ENCODE peak calls at places on chromosomes 6 and 20, in ten cellular contexts. D is NCI-H82; V is colonic mucosa; U is RWPE1; I is HT-29; O is right atrium auricular region; W is lung microvascular endothelial cell; P is fibroblast of mammary gland; H is activated T-cell treated with anti-CD3 and anti-CD28 coated beads, Interleukin-2, amount 50 U/mL, for 1 hour; B is Right ventricle myocardium superior. Q is an unnamed sample.

GRCh38 chr20:41017448-41018042 is 11.1 kb upstream of the TOP1 start:
- DNase-seq in O (no peak), W (no peak), U (peak; percentile 86), P (no peak), V (peak; percentile 39), B (no peak), I (peak; percentile 79), D (no peak), H (no peak), Q (no peak)

GRCh38 chr6:129849456-129849855 is 11.7 kb downstream of the TMEM244 start:
- DNase-seq in P (peak; percentile 96), W (peak; percentile 57), H (no peak), B (no peak), O (no peak), D (no peak), U (peak; percentile 46), I (no peak), V (no peak), Q (no peak)

GRCh38 chr20:61100489-61100888 is 151.6 kb upstream of the CDH4 start:
- DNase-seq in D (no peak), V (no peak), U (no peak), B (no peak), W (no peak), H (no peak), I (no peak), O (no peak), P (no peak), Q (no peak)

GRCh38 chr6:98984102-98984501 is 36.4 kb upstream of the FBXL4 start:
- DNase-seq in D (peak; percentile 24), B (no peak), U (no peak), I (no peak), W (no peak), P (no peak), H (no peak), O (no peak), V (no peak), Q (no peak)

GRCh38 chr20:50346372-50347347 is 156.0 kb downstream of the CEBPB start:
- DNase-seq in B (peak; percentile 92), I (peak; percentile 52), O (peak; percentile 93), D (no peak), W (peak; percentile 86), P (peak; percentile 88), U (peak; percentile 55), V (peak; percentile 83), H (no peak), Q (peak; percentile 60)

GRCh38 chr20:36113566-36114247 is 40.8 kb upstream of the EPB41L1 start:
- DNase-seq in W (no peak), P (no peak), U (no peak), O (no peak), B (no peak), I (no peak), V (no peak), D (no peak), H (no peak), Q (no peak)

GRCh38 chr20:56323656-56324055 is 35.1 kb upstream of the FAM210B start:
- DNase-seq in P (no peak), I (no peak), O (no peak), V (no peak), W (no peak), D (no peak), H (no peak), B (no peak), U (no peak), Q (no peak)

GRCh38 chr20:60882776-60883303 is 369.2 kb upstream of the CDH4 start:
- DNase-seq in B (no peak), D (no peak), W (no peak), I (no peak), P (no peak), H (no peak), U (no peak), V (no peak), O (no peak), Q (no peak)

GRCh38 chr6:124541601-124542000 is 420.6 kb upstream of the RNF217 start:
- DNase-seq in I (no peak), U (no peak), H (no peak), B (no peak), O (no peak), P (no peak), V (no peak), W (no peak), D (no peak), Q (no peak)

GRCh38 chr20:20712004-20712473 is 405 bp downstream of the RALGAPA2 start:
- DNase-seq in H (peak; percentile 21), W (no peak), B (peak; percentile 50), O (no peak), D (peak; percentile 53), I (peak; percentile 22), U (no peak), V (no peak), P (no peak), Q (peak; percentile 35)

Q was measured in NCI-H2029 treated with DMSO at 0.1 percent for 48 hours.